ENCODE peak calls at places on chromosomes 7 and 10, in nine cellular contexts. One of them, this sample, is unnamed.
A peak's percentile ranks its signal among the peaks of the same experiment; 100 is the strongest.

GRCh38 chr10:88687853-88688467 is 18.1 kb upstream of the LIPK start:
- DNase-seq in IMR-90: peak; percentile 24
- DNase-seq in dorsolateral prefrontal cortex: no peak
- DNase-seq in cardiac muscle cell: peak; percentile 49
- DNase-seq in testis: no peak
- DNase-seq in sigmoid colon: no peak
- DNase-seq in HCT116: peak; percentile 32
- DNase-seq in choroid plexus epithelial cell: peak; percentile 61
- DNase-seq in cardiac fibroblast: peak; percentile 55
- DNase-seq in this sample: peak; percentile 35

GRCh38 chr10:123150986-123151738 is 3.0 kb upstream of the BUB3 start:
- DNase-seq in testis: no peak
- DNase-seq in cardiac muscle cell: no peak
- DNase-seq in choroid plexus epithelial cell: no peak
- DNase-seq in HCT116: no peak
- DNase-seq in IMR-90: peak; percentile 9
- DNase-seq in dorsolateral prefrontal cortex: no peak
- DNase-seq in sigmoid colon: no peak
- DNase-seq in cardiac fibroblast: no peak
- DNase-seq in this sample: peak; percentile 59

GRCh38 chr10:48496831-48497792 is 107.8 kb downstream of the ARHGAP22 start:
- DNase-seq in cardiac fibroblast: peak; percentile 79
- DNase-seq in choroid plexus epithelial cell: peak; percentile 78
- DNase-seq in IMR-90: peak; percentile 78
- DNase-seq in HCT116: no peak
- DNase-seq in testis: no peak
- DNase-seq in sigmoid colon: no peak
- DNase-seq in dorsolateral prefrontal cortex: peak; percentile 52
- DNase-seq in cardiac muscle cell: peak; percentile 77
- DNase-seq in this sample: peak; percentile 54

GRCh38 chr7:71625534-71625933 is 493.6 kb downstream of the GALNT17 start:
- DNase-seq in sigmoid colon: no peak
- DNase-seq in cardiac fibroblast: no peak
- DNase-seq in dorsolateral prefrontal cortex: no peak
- DNase-seq in testis: no peak
- DNase-seq in cardiac muscle cell: no peak
- DNase-seq in choroid plexus epithelial cell: no peak
- DNase-seq in IMR-90: no peak
- DNase-seq in HCT116: no peak
- DNase-seq in this sample: no peak

GRCh38 chr7:91289633-91290260 is 25.5 kb downstream of the FZD1 start:
- DNase-seq in IMR-90: no peak
- DNase-seq in HCT116: no peak
- DNase-seq in cardiac muscle cell: no peak
- DNase-seq in cardiac fibroblast: no peak
- DNase-seq in dorsolateral prefrontal cortex: no peak
- DNase-seq in sigmoid colon: no peak
- DNase-seq in testis: no peak
- DNase-seq in choroid plexus epithelial cell: no peak
- DNase-seq in this sample: no peak

GRCh38 chr7:29337628-29338116 is 143.1 kb downstream of the CHN2 start:
- DNase-seq in cardiac fibroblast: peak; percentile 83
- DNase-seq in HCT116: no peak
- DNase-seq in sigmoid colon: no peak
- DNase-seq in cardiac muscle cell: peak; percentile 77
- DNase-seq in dorsolateral prefrontal cortex: no peak
- DNase-seq in choroid plexus epithelial cell: peak; percentile 60
- DNase-seq in IMR-90: no peak
- DNase-seq in testis: no peak
- DNase-seq in this sample: no peak

GRCh38 chr10:48470115-48470892 is 134.6 kb downstream of the ARHGAP22 start:
- DNase-seq in HCT116: no peak
- DNase-seq in cardiac muscle cell: peak; percentile 52
- DNase-seq in choroid plexus epithelial cell: peak; percentile 21
- DNase-seq in testis: no peak
- DNase-seq in dorsolateral prefrontal cortex: no peak
- DNase-seq in cardiac fibroblast: peak; percentile 53
- DNase-seq in sigmoid colon: no peak
- DNase-seq in IMR-90: peak; percentile 12
- DNase-seq in this sample: no peak

GRCh38 chr7:108461855-108462254 is 5.6 kb upstream of the NRCAM start:
- DNase-seq in testis: no peak
- DNase-seq in HCT116: no peak
- DNase-seq in cardiac muscle cell: peak; percentile 55
- DNase-seq in choroid plexus epithelial cell: no peak
- DNase-seq in sigmoid colon: no peak
- DNase-seq in dorsolateral prefrontal cortex: no peak
- DNase-seq in cardiac fibroblast: peak; percentile 58
- DNase-seq in IMR-90: no peak
- DNase-seq in this sample: no peak

GRCh38 chr10:123840714-123841113 is 50.9 kb downstream of the CPXM2 start:
- DNase-seq in choroid plexus epithelial cell: no peak
- DNase-seq in testis: no peak
- DNase-seq in sigmoid colon: no peak
- DNase-seq in dorsolateral prefrontal cortex: no peak
- DNase-seq in cardiac muscle cell: no peak
- DNase-seq in HCT116: no peak
- DNase-seq in IMR-90: no peak
- DNase-seq in cardiac fibroblast: no peak
- DNase-seq in this sample: no peak

GRCh38 chr7:114293289-114294012 is 121.2 kb upstream of the FOXP2 start:
- DNase-seq in dorsolateral prefrontal cortex: no peak
- DNase-seq in choroid plexus epithelial cell: peak; percentile 11
- DNase-seq in cardiac fibroblast: no peak
- DNase-seq in sigmoid colon: no peak
- DNase-seq in HCT116: no peak
- DNase-seq in cardiac muscle cell: peak; percentile 24
- DNase-seq in IMR-90: no peak
- DNase-seq in testis: no peak
- DNase-seq in this sample: peak; percentile 4

GRCh38 chr10:88598060-88598459 is 11.5 kb downstream of the LIPJ start:
- DNase-seq in dorsolateral prefrontal cortex: no peak
- DNase-seq in choroid plexus epithelial cell: no peak
- DNase-seq in cardiac muscle cell: no peak
- DNase-seq in cardiac fibroblast: no peak
- DNase-seq in testis: no peak
- DNase-seq in HCT116: no peak
- DNase-seq in IMR-90: no peak
- DNase-seq in sigmoid colon: no peak
- DNase-seq in this sample: no peak

GRCh38 chr10:89516149-89516832 is 19.1 kb downstream of the SLC16A12 start:
- DNase-seq in testis: no peak
- DNase-seq in cardiac fibroblast: peak; percentile 93
- DNase-seq in sigmoid colon: peak; percentile 80
- DNase-seq in cardiac muscle cell: peak; percentile 88
- DNase-seq in HCT116: no peak
- DNase-seq in choroid plexus epithelial cell: peak; percentile 98
- DNase-seq in IMR-90: peak; percentile 98
- DNase-seq in dorsolateral prefrontal cortex: no peak
- DNase-seq in this sample: peak; percentile 93

GRCh38 chr10:118594392-118595063 is 920 bp downstream of the PRLHR start:
- DNase-seq in choroid plexus epithelial cell: peak; percentile 51
- DNase-seq in cardiac muscle cell: peak; percentile 69
- DNase-seq in sigmoid colon: no peak
- DNase-seq in dorsolateral prefrontal cortex: no peak
- DNase-seq in HCT116: no peak
- DNase-seq in IMR-90: peak; percentile 21
- DNase-seq in cardiac fibroblast: peak; percentile 47
- DNase-seq in testis: peak; percentile 76
- DNase-seq in this sample: peak; percentile 59

GRCh38 chr10:116779076-116779687 is 36.8 kb upstream of the HSPA12A start:
- DNase-seq in cardiac fibroblast: no peak
- DNase-seq in HCT116: peak; percentile 35
- DNase-seq in choroid plexus epithelial cell: no peak
- DNase-seq in IMR-90: peak; percentile 57
- DNase-seq in sigmoid colon: peak; percentile 56
- DNase-seq in dorsolateral prefrontal cortex: no peak
- DNase-seq in cardiac muscle cell: peak; percentile 23
- DNase-seq in testis: no peak
- DNase-seq in this sample: no peak

GRCh38 chr7:73830872-73831655 is at the start of gene CLDN4:
- DNase-seq in dorsolateral prefrontal cortex: no peak
- DNase-seq in IMR-90: no peak
- DNase-seq in cardiac fibroblast: no peak
- DNase-seq in cardiac muscle cell: no peak
- DNase-seq in testis: no peak
- DNase-seq in choroid plexus epithelial cell: no peak
- DNase-seq in sigmoid colon: no peak
- DNase-seq in HCT116: peak; percentile 93
- DNase-seq in this sample: peak; percentile 91

GRCh38 chr7:101172005-101172853 is 6.9 kb upstream of the VGF start:
- DNase-seq in testis: no peak
- DNase-seq in choroid plexus epithelial cell: no peak
- DNase-seq in dorsolateral prefrontal cortex: no peak
- DNase-seq in HCT116: no peak
- DNase-seq in cardiac muscle cell: no peak
- DNase-seq in cardiac fibroblast: no peak
- DNase-seq in IMR-90: no peak
- DNase-seq in sigmoid colon: no peak
- DNase-seq in this sample: no peak

GRCh38 chr7:142855756-142856564 is 1.1 kb downstream of the EPHB6 start:
- DNase-seq in choroid plexus epithelial cell: peak; percentile 19
- DNase-seq in cardiac fibroblast: peak; percentile 74
- DNase-seq in dorsolateral prefrontal cortex: peak; percentile 43
- DNase-seq in sigmoid colon: peak; percentile 90
- DNase-seq in testis: peak; percentile 45
- DNase-seq in cardiac muscle cell: peak; percentile 78
- DNase-seq in IMR-90: no peak
- DNase-seq in HCT116: no peak
- DNase-seq in this sample: peak; percentile 22

GRCh38 chr7:2438181-2438580 is 34.8 kb downstream of the CHST12 start:
- DNase-seq in HCT116: no peak
- DNase-seq in testis: peak; percentile 67
- DNase-seq in cardiac fibroblast: no peak
- DNase-seq in dorsolateral prefrontal cortex: no peak
- DNase-seq in cardiac muscle cell: no peak
- DNase-seq in choroid plexus epithelial cell: no peak
- DNase-seq in IMR-90: no peak
- DNase-seq in sigmoid colon: no peak
- DNase-seq in this sample: no peak

GRCh38 chr10:24931236-24931635 is 21.2 kb downstream of the PRTFDC1 start:
- DNase-seq in IMR-90: no peak
- DNase-seq in sigmoid colon: no peak
- DNase-seq in dorsolateral prefrontal cortex: no peak
- DNase-seq in HCT116: no peak
- DNase-seq in choroid plexus epithelial cell: no peak
- DNase-seq in cardiac fibroblast: no peak
- DNase-seq in testis: no peak
- DNase-seq in cardiac muscle cell: no peak
- DNase-seq in this sample: no peak
- TF ChIP-seq CTCF in IMR-90: no peak
- TF ChIP-seq CTCF in sigmoid colon: no peak
- TF ChIP-seq CTCF in dorsolateral prefrontal cortex: no peak
- TF ChIP-seq CTCF in HCT116: no peak
- TF ChIP-seq CTCF in choroid plexus epithelial cell: no peak
- TF ChIP-seq CTCF in cardiac fibroblast: no peak
- TF ChIP-seq CTCF in testis: no peak
- TF ChIP-seq CTCF in cardiac muscle cell: no peak
- TF ChIP-seq CTCF in this sample: no peak

GRCh38 chr10:72331575-72332422 is 22.9 kb downstream of the DNAJB12 start:
- DNase-seq in dorsolateral prefrontal cortex: peak; percentile 92
- DNase-seq in cardiac fibroblast: peak; percentile 96
- DNase-seq in IMR-90: peak; percentile 31
- DNase-seq in choroid plexus epithelial cell: peak; percentile 90
- DNase-seq in cardiac muscle cell: peak; percentile 93
- DNase-seq in HCT116: peak; percentile 80
- DNase-seq in sigmoid colon: peak; percentile 91
- DNase-seq in testis: peak; percentile 92
- DNase-seq in this sample: peak; percentile 98
- H3K4me3 ChIP-seq in dorsolateral prefrontal cortex: no peak overlapping the region
- H3K4me3 ChIP-seq in cardiac fibroblast: no peak overlapping the region
- H3K4me3 ChIP-seq in IMR-90: no peak overlapping the region
- H3K4me3 ChIP-seq in choroid plexus epithelial cell: no peak overlapping the region
- H3K4me3 ChIP-seq in cardiac muscle cell: no peak overlapping the region
- H3K4me3 ChIP-seq in HCT116: peak overlapping the region; percentile 28
- H3K4me3 ChIP-seq in sigmoid colon: no peak overlapping the region
- H3K4me3 ChIP-seq in testis: no peak overlapping the region
- H3K4me3 ChIP-seq in this sample: no peak overlapping the region

DNA sequence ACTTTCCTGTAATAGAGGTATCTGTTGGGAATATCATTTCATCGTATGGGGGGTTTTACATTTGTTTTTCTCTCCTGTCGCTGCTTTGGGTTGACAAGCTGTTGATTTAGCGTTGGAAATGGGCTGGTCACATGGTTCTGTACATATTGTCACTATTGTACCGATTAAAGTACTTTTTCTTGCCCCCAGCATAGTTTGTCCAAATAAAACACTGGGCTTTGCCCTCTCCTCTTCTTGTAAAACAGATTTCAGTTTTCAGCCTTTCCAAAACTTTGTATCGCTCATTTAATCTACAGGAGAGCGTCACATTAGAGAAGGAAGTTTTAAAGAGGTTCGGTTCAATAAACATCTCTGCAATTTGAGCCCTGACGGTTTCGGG is 4.0 kb downstream of the BMI1 start:
- DNase-seq in IMR-90: no peak
- DNase-seq in choroid plexus epithelial cell: no peak
- DNase-seq in dorsolateral prefrontal cortex: no peak
- DNase-seq in HCT116: no peak
- DNase-seq in cardiac fibroblast: no peak
- DNase-seq in sigmoid colon: no peak
- DNase-seq in testis: no peak
- DNase-seq in cardiac muscle cell: no peak
- DNase-seq in this sample: no peak
- TF ChIP-seq CTCF in IMR-90: no peak
- TF ChIP-seq CTCF in choroid plexus epithelial cell: no peak
- TF ChIP-seq CTCF in dorsolateral prefrontal cortex: no peak
- TF ChIP-seq CTCF in HCT116: no peak
- TF ChIP-seq CTCF in cardiac fibroblast: no peak
- TF ChIP-seq CTCF in sigmoid colon: no peak
- TF ChIP-seq CTCF in testis: no peak
- TF ChIP-seq CTCF in cardiac muscle cell: no peak
- TF ChIP-seq CTCF in this sample: no peak

GRCh38 chr10:3963191-3963673 is 178.2 kb upstream of the KLF6 start:
- DNase-seq in HCT116: no peak
- DNase-seq in cardiac muscle cell: no peak
- DNase-seq in dorsolateral prefrontal cortex: no peak
- DNase-seq in sigmoid colon: no peak
- DNase-seq in testis: no peak
- DNase-seq in IMR-90: no peak
- DNase-seq in cardiac fibroblast: no peak
- DNase-seq in choroid plexus epithelial cell: no peak
- DNase-seq in this sample: peak; percentile 78
- H3K4me3 ChIP-seq in HCT116: no peak overlapping the region
- H3K4me3 ChIP-seq in cardiac muscle cell: no peak overlapping the region
- H3K4me3 ChIP-seq in dorsolateral prefrontal cortex: no peak overlapping the region
- H3K4me3 ChIP-seq in sigmoid colon: no peak overlapping the region
- H3K4me3 ChIP-seq in testis: no peak overlapping the region
- H3K4me3 ChIP-seq in IMR-90: no peak overlapping the region
- H3K4me3 ChIP-seq in cardiac fibroblast: no peak overlapping the region
- H3K4me3 ChIP-seq in choroid plexus epithelial cell: no peak overlapping the region
- H3K4me3 ChIP-seq in this sample: no peak overlapping the region

GRCh38 chr7:133051719-133052118 is 30.2 kb downstream of the CHCHD3 start:
- DNase-seq in dorsolateral prefrontal cortex: no peak
- DNase-seq in choroid plexus epithelial cell: no peak
- DNase-seq in sigmoid colon: no peak
- DNase-seq in HCT116: no peak
- DNase-seq in IMR-90: no peak
- DNase-seq in cardiac fibroblast: no peak
- DNase-seq in testis: no peak
- DNase-seq in cardiac muscle cell: no peak
- DNase-seq in this sample: no peak
- TF ChIP-seq CTCF in dorsolateral prefrontal cortex: no peak
- TF ChIP-seq CTCF in choroid plexus epithelial cell: no peak
- TF ChIP-seq CTCF in sigmoid colon: no peak
- TF ChIP-seq CTCF in HCT116: no peak
- TF ChIP-seq CTCF in IMR-90: no peak
- TF ChIP-seq CTCF in cardiac fibroblast: no peak
- TF ChIP-seq CTCF in testis: no peak
- TF ChIP-seq CTCF in cardiac muscle cell: no peak
- TF ChIP-seq CTCF in this sample: no peak

GRCh38 chr7:135744938-135745701 is 3.5 kb downstream of the FAM180A start:
- DNase-seq in sigmoid colon: no peak
- DNase-seq in HCT116: peak; percentile 79
- DNase-seq in cardiac muscle cell: peak; percentile 59
- DNase-seq in cardiac fibroblast: peak; percentile 67
- DNase-seq in testis: no peak
- DNase-seq in choroid plexus epithelial cell: peak; percentile 61
- DNase-seq in dorsolateral prefrontal cortex: no peak
- DNase-seq in IMR-90: peak; percentile 86
- DNase-seq in this sample: peak; percentile 93
- H3K4me3 ChIP-seq in sigmoid colon: no peak overlapping the region
- H3K4me3 ChIP-seq in HCT116: peak overlapping the region; percentile 45
- H3K4me3 ChIP-seq in cardiac muscle cell: no peak overlapping the region
- H3K4me3 ChIP-seq in cardiac fibroblast: no peak overlapping the region
- H3K4me3 ChIP-seq in testis: no peak overlapping the region
- H3K4me3 ChIP-seq in choroid plexus epithelial cell: no peak overlapping the region
- H3K4me3 ChIP-seq in dorsolateral prefrontal cortex: no peak overlapping the region
- H3K4me3 ChIP-seq in IMR-90: no peak overlapping the region
- H3K4me3 ChIP-seq in this sample: no peak overlapping the region